ENCODE peak calls at places on chromosomes 3 and 15, in six cellular contexts. One of them, this sample, is unnamed.

GRCh38 chr15:77083381-77084160 is 12.7 kb upstream of the TSPAN3 start:
- DNase-seq in effector memory CD4-positive, alpha-beta T cell: peak
- DNase-seq in dorsolateral prefrontal cortex: peak
- DNase-seq in cardiac fibroblast: peak
- DNase-seq in small intestine: peak
- DNase-seq in HAP-1: peak
- DNase-seq in this sample: peak

GRCh38 chr15:68277131-68277604 is 377 bp upstream of the FEM1B start:
- DNase-seq in effector memory CD4-positive, alpha-beta T cell: no peak
- DNase-seq in HAP-1: peak
- DNase-seq in dorsolateral prefrontal cortex: peak
- DNase-seq in small intestine: peak
- DNase-seq in cardiac fibroblast: peak
- DNase-seq in this sample: no peak

GRCh38 chr15:57432141-57432701 is 55.9 kb downstream of the CGNL1 start:
- DNase-seq in effector memory CD4-positive, alpha-beta T cell: no peak
- DNase-seq in small intestine: peak
- DNase-seq in cardiac fibroblast: peak
- DNase-seq in HAP-1: no peak
- DNase-seq in dorsolateral prefrontal cortex: no peak
- DNase-seq in this sample: no peak

GRCh38 chr3:30646961-30647752 is 40.8 kb downstream of the TGFBR2 start:
- DNase-seq in dorsolateral prefrontal cortex: no peak
- DNase-seq in HAP-1: no peak
- DNase-seq in effector memory CD4-positive, alpha-beta T cell: no peak
- DNase-seq in cardiac fibroblast: no peak
- DNase-seq in small intestine: no peak
- DNase-seq in this sample: no peak

GRCh38 chr3:143349455-143349854 is 229.9 kb downstream of the CHST2 start:
- DNase-seq in small intestine: no peak
- DNase-seq in dorsolateral prefrontal cortex: no peak
- DNase-seq in effector memory CD4-positive, alpha-beta T cell: no peak
- DNase-seq in HAP-1: no peak
- DNase-seq in cardiac fibroblast: no peak
- DNase-seq in this sample: no peak

GRCh38 chr3:37163262-37164020 is 10.9 kb downstream of the LRRFIP2 start:
- DNase-seq in small intestine: no peak
- DNase-seq in dorsolateral prefrontal cortex: no peak
- DNase-seq in effector memory CD4-positive, alpha-beta T cell: no peak
- DNase-seq in cardiac fibroblast: peak
- DNase-seq in HAP-1: no peak
- DNase-seq in this sample: no peak

GRCh38 chr3:169144691-169145090 is 518.8 kb downstream of the MECOM start:
- DNase-seq in effector memory CD4-positive, alpha-beta T cell: no peak
- DNase-seq in HAP-1: no peak
- DNase-seq in dorsolateral prefrontal cortex: no peak
- DNase-seq in cardiac fibroblast: peak
- DNase-seq in small intestine: no peak
- DNase-seq in this sample: no peak

GRCh38 chr3:172924546-172924945 is 174.0 kb downstream of the ECT2 start:
- DNase-seq in small intestine: no peak
- DNase-seq in effector memory CD4-positive, alpha-beta T cell: no peak
- DNase-seq in dorsolateral prefrontal cortex: no peak
- DNase-seq in HAP-1: no peak
- DNase-seq in cardiac fibroblast: no peak
- DNase-seq in this sample: no peak

GRCh38 chr3:18236726-18237125 is 188.4 kb downstream of the SATB1 start:
- DNase-seq in HAP-1: peak
- DNase-seq in cardiac fibroblast: no peak
- DNase-seq in dorsolateral prefrontal cortex: no peak
- DNase-seq in effector memory CD4-positive, alpha-beta T cell: no peak
- DNase-seq in small intestine: no peak
- DNase-seq in this sample: no peak

GRCh38 chr3:195540526-195540925 is 2.6 kb downstream of the PPP1R2 start:
- DNase-seq in HAP-1: no peak
- DNase-seq in small intestine: no peak
- DNase-seq in effector memory CD4-positive, alpha-beta T cell: no peak
- DNase-seq in dorsolateral prefrontal cortex: no peak
- DNase-seq in cardiac fibroblast: no peak
- DNase-seq in this sample: no peak

GRCh38 chr3:73419179-73419803 is 205.4 kb downstream of the PDZRN3 start:
- DNase-seq in small intestine: no peak
- DNase-seq in dorsolateral prefrontal cortex: no peak
- DNase-seq in HAP-1: no peak
- DNase-seq in effector memory CD4-positive, alpha-beta T cell: no peak
- DNase-seq in cardiac fibroblast: peak
- DNase-seq in this sample: no peak

GRCh38 chr15:56042523-56042922 is 49.1 kb upstream of the NEDD4 start:
- DNase-seq in dorsolateral prefrontal cortex: no peak
- DNase-seq in small intestine: peak
- DNase-seq in HAP-1: no peak
- DNase-seq in effector memory CD4-positive, alpha-beta T cell: no peak
- DNase-seq in cardiac fibroblast: no peak
- DNase-seq in this sample: no peak

GRCh38 chr15:84590406-84590805 is 10.4 kb upstream of the ZSCAN2 start:
- DNase-seq in HAP-1: no peak
- DNase-seq in cardiac fibroblast: no peak
- DNase-seq in effector memory CD4-positive, alpha-beta T cell: no peak
- DNase-seq in small intestine: no peak
- DNase-seq in dorsolateral prefrontal cortex: no peak
- DNase-seq in this sample: no peak

GRCh38 chr3:24704496-24704895 is 209.8 kb upstream of the THRB start:
- DNase-seq in effector memory CD4-positive, alpha-beta T cell: no peak
- DNase-seq in dorsolateral prefrontal cortex: no peak
- DNase-seq in small intestine: no peak
- DNase-seq in HAP-1: no peak
- DNase-seq in cardiac fibroblast: peak
- DNase-seq in this sample: no peak

GRCh38 chr3:51942603-51943450 is 664 bp downstream of the PARP3 start:
- DNase-seq in effector memory CD4-positive, alpha-beta T cell: peak
- DNase-seq in HAP-1: peak
- DNase-seq in cardiac fibroblast: peak
- DNase-seq in dorsolateral prefrontal cortex: no peak
- DNase-seq in small intestine: peak
- DNase-seq in this sample: no peak

GRCh38 chr3:30161370-30161769 is 445.0 kb upstream of the TGFBR2 start:
- DNase-seq in dorsolateral prefrontal cortex: no peak
- DNase-seq in cardiac fibroblast: peak
- DNase-seq in HAP-1: no peak
- DNase-seq in small intestine: no peak
- DNase-seq in effector memory CD4-positive, alpha-beta T cell: no peak
- DNase-seq in this sample: no peak

GRCh38 chr15:78092111-78093041 is at the start of gene SH2D7:
- DNase-seq in HAP-1: no peak
- DNase-seq in dorsolateral prefrontal cortex: no peak
- DNase-seq in cardiac fibroblast: no peak
- DNase-seq in small intestine: no peak
- DNase-seq in effector memory CD4-positive, alpha-beta T cell: no peak
- DNase-seq in this sample: no peak

GRCh38 chr15:98548172-98548971 is 100.0 kb upstream of the IGF1R start:
- DNase-seq in HAP-1: peak
- DNase-seq in cardiac fibroblast: peak
- DNase-seq in effector memory CD4-positive, alpha-beta T cell: no peak
- DNase-seq in small intestine: peak
- DNase-seq in dorsolateral prefrontal cortex: peak
- DNase-seq in this sample: peak

GRCh38 chr3:12300137-12300536 is 11.3 kb downstream of the PPARG start:
- DNase-seq in effector memory CD4-positive, alpha-beta T cell: no peak
- DNase-seq in small intestine: peak
- DNase-seq in dorsolateral prefrontal cortex: no peak
- DNase-seq in cardiac fibroblast: no peak
- DNase-seq in HAP-1: peak
- DNase-seq in this sample: no peak

GRCh38 chr3:180684807-180685206 is 5.5 kb upstream of the CCDC39 start:
- DNase-seq in HAP-1: no peak
- DNase-seq in effector memory CD4-positive, alpha-beta T cell: no peak
- DNase-seq in dorsolateral prefrontal cortex: no peak
- DNase-seq in small intestine: no peak
- DNase-seq in cardiac fibroblast: no peak
- DNase-seq in this sample: no peak

GRCh38 chr15:65368646-65369045 is 9.2 kb downstream of the IGDCC3 start:
- DNase-seq in cardiac fibroblast: no peak
- DNase-seq in effector memory CD4-positive, alpha-beta T cell: no peak
- DNase-seq in dorsolateral prefrontal cortex: no peak
- DNase-seq in small intestine: no peak
- DNase-seq in HAP-1: peak
- DNase-seq in this sample: no peak

DNA sequence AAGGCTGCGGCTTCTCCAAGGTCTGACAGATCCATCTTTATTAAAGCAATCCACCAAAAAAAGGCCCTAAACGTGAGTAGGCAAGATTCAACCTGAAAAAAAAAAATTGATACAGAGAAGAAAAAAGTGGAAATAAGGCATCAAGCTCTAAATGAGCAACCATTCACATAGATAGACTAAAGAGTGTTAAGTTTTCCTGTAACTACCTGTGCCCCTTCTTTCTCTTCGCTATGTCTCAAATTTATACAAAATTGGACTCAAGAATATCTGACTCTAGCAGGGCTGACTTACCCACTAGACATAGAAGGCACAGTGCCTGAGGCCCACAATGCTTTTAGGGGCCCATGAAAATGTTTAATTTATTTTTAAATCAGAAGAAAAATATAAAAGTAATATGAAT is at the start of gene MYH15:
- DNase-seq in HAP-1: no peak
- DNase-seq in cardiac fibroblast: no peak
- DNase-seq in small intestine: no peak
- DNase-seq in effector memory CD4-positive, alpha-beta T cell: no peak
- DNase-seq in dorsolateral prefrontal cortex: no peak
- DNase-seq in this sample: no peak
- H3K4me3 ChIP-seq in HAP-1: no peak
- H3K4me3 ChIP-seq in cardiac fibroblast: no peak
- H3K4me3 ChIP-seq in small intestine: no peak
- H3K4me3 ChIP-seq in effector memory CD4-positive, alpha-beta T cell: no peak
- H3K4me3 ChIP-seq in dorsolateral prefrontal cortex: no peak
- H3K4me3 ChIP-seq in this sample: no peak

GRCh38 chr15:39583586-39584265 is 2.8 kb downstream of the THBS1 start:
- DNase-seq in dorsolateral prefrontal cortex: no peak
- DNase-seq in cardiac fibroblast: peak
- DNase-seq in HAP-1: peak
- DNase-seq in small intestine: no peak
- DNase-seq in effector memory CD4-positive, alpha-beta T cell: no peak
- DNase-seq in this sample: no peak
- H3K4me3 ChIP-seq in dorsolateral prefrontal cortex: no peak
- H3K4me3 ChIP-seq in cardiac fibroblast: peak
- H3K4me3 ChIP-seq in HAP-1: no peak
- H3K4me3 ChIP-seq in small intestine: peak
- H3K4me3 ChIP-seq in effector memory CD4-positive, alpha-beta T cell: no peak
- H3K4me3 ChIP-seq in this sample: peak

DNA sequence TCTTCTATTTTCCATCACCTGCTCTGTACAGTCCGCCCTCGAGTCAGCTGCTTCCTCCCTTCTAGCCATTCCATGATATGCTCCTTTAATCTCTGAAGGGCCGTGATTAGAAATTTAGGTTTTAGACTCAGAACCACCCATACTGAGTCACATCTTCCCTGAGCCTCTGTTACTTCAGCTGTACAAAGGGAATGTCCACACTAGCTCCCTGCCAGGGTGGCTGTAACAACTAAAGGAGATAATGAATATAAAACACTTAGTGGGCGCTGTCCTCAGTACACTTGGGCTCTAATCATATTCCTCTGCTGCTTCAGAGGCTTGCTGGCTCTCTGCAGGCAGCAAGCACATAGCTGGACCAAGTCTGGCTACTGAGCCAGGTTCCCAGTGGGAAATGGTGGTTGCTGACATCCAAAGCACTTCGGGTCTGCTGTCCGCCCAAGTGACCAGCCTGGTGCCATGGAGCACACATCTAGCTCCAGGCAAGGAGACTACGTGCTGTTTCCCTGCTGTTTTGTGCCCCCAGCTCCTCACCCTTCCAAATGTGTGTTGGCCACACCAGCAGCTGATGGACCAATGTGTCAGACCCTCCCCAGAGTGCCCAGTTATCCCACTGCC is 901 bp upstream of the CHST14 start:
- DNase-seq in dorsolateral prefrontal cortex: no peak
- DNase-seq in effector memory CD4-positive, alpha-beta T cell: no peak
- DNase-seq in small intestine: no peak
- DNase-seq in HAP-1: no peak
- DNase-seq in cardiac fibroblast: peak
- DNase-seq in this sample: no peak
- H3K4me3 ChIP-seq in dorsolateral prefrontal cortex: peak
- H3K4me3 ChIP-seq in effector memory CD4-positive, alpha-beta T cell: no peak
- H3K4me3 ChIP-seq in small intestine: no peak
- H3K4me3 ChIP-seq in HAP-1: no peak
- H3K4me3 ChIP-seq in cardiac fibroblast: peak
- H3K4me3 ChIP-seq in this sample: peak

GRCh38 chr3:126528419-126528799 is 4.5 kb downstream of the CHST13 start:
- DNase-seq in HAP-1: no peak
- DNase-seq in effector memory CD4-positive, alpha-beta T cell: no peak
- DNase-seq in cardiac fibroblast: no peak
- DNase-seq in small intestine: no peak
- DNase-seq in dorsolateral prefrontal cortex: peak
- DNase-seq in this sample: no peak

GRCh38 chr3:126529585-126530170 is 5.7 kb downstream of the CHST13 start:
- DNase-seq in dorsolateral prefrontal cortex: peak
- DNase-seq in cardiac fibroblast: no peak
- DNase-seq in small intestine: no peak
- DNase-seq in effector memory CD4-positive, alpha-beta T cell: no peak
- DNase-seq in HAP-1: no peak
- DNase-seq in this sample: no peak

GRCh38 chr3:126531051-126531330 is 7.0 kb downstream of the CHST13 start:
- DNase-seq in dorsolateral prefrontal cortex: peak
- DNase-seq in HAP-1: no peak
- DNase-seq in cardiac fibroblast: no peak
- DNase-seq in effector memory CD4-positive, alpha-beta T cell: no peak
- DNase-seq in small intestine: no peak
- DNase-seq in this sample: no peak

GRCh38 chr3:126528800-126529541 is 5.0 kb downstream of the CHST13 start:
- DNase-seq in dorsolateral prefrontal cortex: peak
- DNase-seq in small intestine: peak
- DNase-seq in HAP-1: no peak
- DNase-seq in cardiac fibroblast: peak
- DNase-seq in effector memory CD4-positive, alpha-beta T cell: no peak
- DNase-seq in this sample: no peak

DNA sequence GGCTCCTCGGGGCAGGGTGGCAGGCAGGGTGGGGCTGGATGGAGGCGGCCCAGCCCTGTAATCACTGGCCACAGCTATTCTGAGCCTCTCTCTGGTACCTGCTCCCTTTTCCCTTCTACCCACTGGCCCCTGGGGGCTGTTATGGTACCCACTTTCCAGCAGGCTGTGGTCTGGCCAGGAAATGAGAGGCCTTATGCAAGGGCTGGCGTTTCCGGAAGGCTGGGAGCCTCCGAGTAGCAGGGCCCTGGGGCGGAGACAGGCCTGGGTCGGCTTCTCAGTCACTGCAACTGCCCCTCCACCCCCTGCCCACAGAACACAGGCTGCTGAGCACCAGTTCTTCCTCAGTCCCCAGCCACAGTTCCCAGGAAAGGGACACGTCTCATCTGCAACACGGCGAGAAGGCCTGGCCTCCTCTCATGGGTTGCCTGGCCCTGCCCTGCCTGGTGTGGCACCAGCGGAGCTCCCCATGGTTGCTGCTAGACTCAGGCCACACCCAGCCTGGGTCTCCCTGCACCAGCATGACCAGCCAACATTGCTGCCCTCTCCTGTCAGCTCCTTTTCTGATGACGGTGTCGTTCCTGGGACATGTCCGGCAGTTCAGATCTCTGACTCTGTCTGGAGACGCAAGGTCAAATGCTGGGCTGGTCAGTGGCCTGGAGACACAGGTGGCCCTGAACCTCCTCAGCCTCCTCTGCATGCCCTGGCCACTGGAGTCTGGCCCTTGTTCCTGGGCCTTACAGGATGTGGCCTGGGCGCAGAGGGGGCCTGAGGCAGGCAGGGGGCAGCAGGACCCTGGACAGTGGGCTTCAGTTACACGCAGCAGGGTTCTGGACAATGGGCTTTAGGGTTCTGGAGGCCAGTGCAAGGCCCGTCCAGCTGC is 6.5 kb downstream of the CHST13 start:
- DNase-seq in cardiac fibroblast: no peak
- DNase-seq in small intestine: no peak
- DNase-seq in HAP-1: no peak
- DNase-seq in dorsolateral prefrontal cortex: peak
- DNase-seq in effector memory CD4-positive, alpha-beta T cell: no peak
- DNase-seq in this sample: no peak
- H3K4me3 ChIP-seq in cardiac fibroblast: no peak
- H3K4me3 ChIP-seq in small intestine: no peak
- H3K4me3 ChIP-seq in HAP-1: no peak
- H3K4me3 ChIP-seq in dorsolateral prefrontal cortex: no peak
- H3K4me3 ChIP-seq in effector memory CD4-positive, alpha-beta T cell: no peak
- H3K4me3 ChIP-seq in this sample: no peak

This sample was measured in ascending aorta.